ENCODE peak calls at places on chromosomes 11 and 22, in seven cellular contexts. E is CD4-positive, alpha-beta memory T cell; K is ovary; J is right lobe of liver; G is sigmoid colon; A is neural progenitor cell; U is lower lobe of right lung. H is an unnamed sample. For H3K36me3, the result is how much of the 10 kb centered on the place peaks cover.

GRCh38 chr22:39567135-39567946 is 3.2 kb upstream of the CACNA1I start:
- DNase-seq in E (peak), K (no peak), J (no peak), G (no peak), A (no peak), U (no peak), H (no peak)

GRCh38 chr11:134155456-134155855 is 68.3 kb downstream of the NCAPD3 start:
- DNase-seq in E (no peak), K (no peak), J (no peak), G (no peak), A (no peak), U (no peak), H (no peak)

GRCh38 chr11:70111269-70112016 is 33.3 kb downstream of the ANO1 start:
- DNase-seq in E (no peak), K (peak), J (no peak), G (no peak), A (peak), U (no peak), H (peak)

GRCh38 chr11:406796-407650 is 7.8 kb downstream of the SIGIRR start:
- DNase-seq in E (peak), K (peak), J (peak), G (peak), A (peak), U (peak), H (peak)

GRCh38 chr11:45423036-45423435 is 136.9 kb upstream of the SYT13 start:
- DNase-seq in E (no peak), K (no peak), J (no peak), G (no peak), A (no peak), U (no peak), H (no peak)

GRCh38 chr11:134120143-134120850 is 51.4 kb downstream of the JAM3 start:
- DNase-seq in E (no peak), K (peak), J (no peak), G (peak), A (no peak), U (no peak), H (peak)

GRCh38 chr22:38403806-38404205 is 51.2 kb downstream of the KCNJ4 start:
- DNase-seq in E (no peak), K (peak), J (no peak), G (no peak), A (no peak), U (peak), H (no peak)

GRCh38 chr22:39995346-39996252 is 845 bp downstream of the FAM83F start:
- DNase-seq in E (no peak), K (peak), J (peak), G (no peak), A (no peak), U (no peak), H (no peak)

GRCh38 chr11:102276302-102277182 is 40.7 kb upstream of the BIRC3 start:
- DNase-seq in E (no peak), K (no peak), J (no peak), G (no peak), A (no peak), U (no peak), H (peak)

GRCh38 chr22:38012604-38013072 is 28.3 kb upstream of the SOX10 start:
- DNase-seq in E (no peak), K (no peak), J (no peak), G (no peak), A (no peak), U (no peak), H (no peak)

GRCh38 chr11:129307162-129307561 is 68.5 kb upstream of the BARX2 start:
- DNase-seq in E (no peak), K (no peak), J (no peak), G (no peak), A (no peak), U (no peak), H (no peak)

GRCh38 chr11:17476317-17477083 is at the start of gene ABCC8:
- DNase-seq in E (no peak), K (no peak), J (no peak), G (no peak), A (peak), U (no peak), H (no peak)

GRCh38 chr11:2312232-2313042 is 10.6 kb downstream of the TSPAN32 start:
- DNase-seq in E (peak), K (no peak), J (peak), G (peak), A (no peak), U (peak), H (peak)

GRCh38 chr11:131760191-131760951 is 390.0 kb downstream of the NTM start:
- DNase-seq in E (no peak), K (no peak), J (no peak), G (no peak), A (peak), U (no peak), H (peak)

GRCh38 chr22:31829505-31829904 is 75.7 kb downstream of the DEPDC5 start:
- DNase-seq in E (no peak), K (peak), J (no peak), G (no peak), A (no peak), U (no peak), H (peak)

GRCh38 chr11:119316017-119316728 is 757 bp downstream of the MCAM start:
- DNase-seq in E (no peak), K (peak), J (no peak), G (peak), A (peak), U (no peak), H (peak)

GRCh38 chr22:29082826-29083545 is 10.2 kb downstream of the KREMEN1 start:
- DNase-seq in E (no peak), K (no peak), J (no peak), G (no peak), A (no peak), U (no peak), H (no peak)

GRCh38 chr22:22811016-22812009 is 76.3 kb upstream of the IGLL5 start:
- DNase-seq in E (no peak), K (no peak), J (no peak), G (no peak), A (no peak), U (no peak), H (no peak)

GRCh38 chr11:129734654-129735053 is 81.0 kb upstream of the TMEM45B start:
- DNase-seq in E (no peak), K (no peak), J (no peak), G (no peak), A (no peak), U (no peak), H (no peak)

GRCh38 chr11:103987631-103988594 is 48.5 kb upstream of the DDI1 start:
- DNase-seq in E (no peak), K (no peak), J (no peak), G (no peak), A (peak), U (no peak), H (no peak)

GRCh38 chr11:2301631-2302272 is at the start of the genes C11orf21 and TSPAN32:
- DNase-seq in E (peak), K (peak), J (peak), G (no peak), A (no peak), U (peak), H (peak)

GRCh38 chr11:120024586-120024985 is 113.3 kb downstream of the TRIM29 start:
- DNase-seq in E (no peak), K (no peak), J (no peak), G (no peak), A (no peak), U (no peak), H (no peak)

GRCh38 chr22:43540570-43540969 is 128.8 kb downstream of the MPPED1 start:
- DNase-seq in E (no peak), K (no peak), J (no peak), G (no peak), A (no peak), U (no peak), H (no peak)

GRCh38 chr11:129950319-129951034 is 52.2 kb downstream of the PRDM10 start:
- DNase-seq in E (no peak), K (peak), J (peak), G (peak), A (peak), U (peak), H (no peak)

GRCh38 chr11:34214961-34215805 is 109.8 kb downstream of the NAT10 start:
- DNase-seq in E (peak), K (no peak), J (no peak), G (no peak), A (no peak), U (no peak), H (peak)

GRCh38 chr11:2219318-2220017 is 47.9 kb upstream of the TH start:
- DNase-seq in E (peak), K (peak), J (no peak), G (peak), A (no peak), U (no peak), H (no peak)

GRCh38 chr22:42662114-42663021 is 13.2 kb upstream of the CYB5R3 start:
- DNase-seq in E (peak), K (peak), J (peak), G (peak), A (peak), U (peak), H (peak)

GRCh38 chr11:96197801-96198465 is 145.1 kb downstream of the MAML2 start:
- DNase-seq in E (no peak), K (no peak), J (no peak), G (no peak), A (no peak), U (no peak), H (no peak)

GRCh38 chr11:93741882-93742226 is 382 bp downstream of the C11orf54 start:
- DNase-seq in E (no peak), K (no peak), J (peak), G (peak), A (peak), U (no peak), H (no peak)

GRCh38 chr11:92269021-92269420 is 44.4 kb downstream of the FAT3 start:
- DNase-seq in E (no peak), K (no peak), J (no peak), G (no peak), A (no peak), U (no peak), H (peak)

GRCh38 chr11:112834277-112834755 is 126.9 kb upstream of the NCAM1 start:
- DNase-seq in E (no peak), K (no peak), J (peak), G (peak), A (no peak), U (no peak), H (no peak)

GRCh38 chr11:82756765-82757650 is 23.3 kb upstream of the FAM181B start:
- DNase-seq in E (no peak), K (no peak), J (no peak), G (no peak), A (no peak), U (no peak), H (no peak)

GRCh38 chr22:37392929-37393328 is 34.4 kb downstream of the ELFN2 start:
- DNase-seq in E (no peak), K (no peak), J (no peak), G (no peak), A (no peak), U (no peak), H (no peak)

GRCh38 chr22:38481162-38481870 is 13.4 kb downstream of the KDELR3 start:
- DNase-seq in E (no peak), K (no peak), J (no peak), G (no peak), A (no peak), U (no peak), H (peak)

GRCh38 chr11:1397146-1397861 is 7.6 kb downstream of the BRSK2 start:
- DNase-seq in E (peak), K (no peak), J (no peak), G (no peak), A (no peak), U (no peak), H (no peak)

GRCh38 chr11:126104420-126104819 is 41.8 kb upstream of the CDON start:
- DNase-seq in E (no peak), K (no peak), J (no peak), G (no peak), A (peak), U (no peak), H (no peak)

GRCh38 chr11:76236092-76237026 is 30.1 kb upstream of the WNT11 start:
- DNase-seq in E (no peak), K (no peak), J (no peak), G (peak), A (peak), U (peak), H (peak)

DNA sequence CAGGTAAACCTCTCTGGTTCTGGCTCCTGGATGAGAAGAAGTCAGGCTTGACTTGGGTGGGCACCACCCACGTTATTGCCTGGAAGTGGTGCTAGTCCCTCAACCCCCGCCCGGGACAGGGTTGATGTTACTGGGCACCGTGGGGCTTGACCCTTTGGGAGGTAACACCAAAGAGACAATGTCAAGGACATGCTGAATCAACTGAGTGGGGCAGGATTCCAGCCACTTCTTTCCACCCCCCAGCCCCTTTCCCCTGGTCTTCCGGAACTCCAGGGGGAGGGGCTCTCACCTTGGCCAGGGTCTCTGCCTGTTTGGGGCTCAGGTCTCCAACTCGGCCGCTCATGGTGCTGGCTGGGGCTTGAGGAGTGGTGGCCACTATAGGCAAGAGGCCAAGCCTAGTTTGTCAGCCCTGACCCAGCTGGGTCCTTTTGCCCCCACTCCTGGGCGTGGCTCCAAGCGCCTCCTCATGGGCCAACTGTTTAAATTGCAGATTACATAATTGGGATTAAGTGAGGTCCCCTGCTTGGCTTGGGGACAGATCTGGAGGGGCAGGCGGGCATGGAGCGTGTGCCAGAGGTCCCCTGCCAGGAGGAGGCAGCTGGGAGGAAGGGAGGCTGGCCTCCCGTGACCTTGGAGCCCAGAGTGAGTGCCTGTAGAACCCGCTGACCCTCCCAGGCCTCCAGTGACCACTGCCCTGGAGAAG is at the start of gene SEC14L3:
- DNase-seq in E (no peak), K (no peak), J (peak), G (no peak), A (no peak), U (peak), H (no peak)
- H3K36me3 ChIP-seq in E (under half), K (under half), J (under half), G (under half), A (under half), U (under half), H (under half)

GRCh38 chr22:19840059-19840458 is 14.6 kb downstream of the GNB1L start:
- DNase-seq in E (no peak), K (no peak), J (no peak), G (no peak), A (no peak), U (no peak), H (no peak)
- H3K36me3 ChIP-seq in E (under half), K (under half), J (under half), G (under half), A (under half), U (under half), H (under half)

GRCh38 chr11:66625041-66625751 is 8.8 kb downstream of the RBM14 start:
- DNase-seq in E (no peak), K (no peak), J (no peak), G (no peak), A (no peak), U (no peak), H (no peak)
- H3K36me3 ChIP-seq in E (half or more), K (under half), J (under half), G (under half), A (under half), U (half or more), H (half or more)

GRCh38 chr11:48248902-48249301 is 4.0 kb downstream of the OR4X2 start:
- DNase-seq in E (no peak), K (no peak), J (no peak), G (no peak), A (no peak), U (no peak), H (no peak)
- H3K36me3 ChIP-seq in E (under half), K (under half), J (under half), G (under half), A (under half), U (under half), H (under half)

GRCh38 chr11:63907063-63907462 is 9.9 kb downstream of the RCOR2 start:
- DNase-seq in E (no peak), K (no peak), J (no peak), G (no peak), A (no peak), U (no peak), H (no peak)
- H3K36me3 ChIP-seq in E (half or more), K (under half), J (under half), G (under half), A (under half), U (half or more), H (half or more)

GRCh38 chr22:45336971-45337431 is 27.3 kb downstream of the FAM118A start:
- DNase-seq in E (no peak), K (peak), J (peak), G (peak), A (no peak), U (peak), H (no peak)
- H3K36me3 ChIP-seq in E (half or more), K (under half), J (under half), G (under half), A (under half), U (half or more), H (half or more)

GRCh38 chr22:36331306-36331911 is 56.4 kb downstream of the MYH9 start:
- DNase-seq in E (peak), K (no peak), J (peak), G (peak), A (no peak), U (peak), H (peak)
- H3K36me3 ChIP-seq in E (half or more), K (under half), J (under half), G (under half), A (under half), U (half or more), H (half or more)

GRCh38 chr11:12789054-12789453 is 114.8 kb downstream of the TEAD1 start:
- DNase-seq in E (no peak), K (no peak), J (no peak), G (no peak), A (no peak), U (no peak), H (no peak)

GRCh38 chr11:12789574-12789973 is 115.4 kb downstream of the TEAD1 start:
- DNase-seq in E (no peak), K (no peak), J (no peak), G (no peak), A (no peak), U (no peak), H (no peak)

GRCh38 chr11:12786891-12787290 is 112.7 kb downstream of the TEAD1 start:
- DNase-seq in E (no peak), K (no peak), J (no peak), G (no peak), A (peak), U (no peak), H (no peak)

GRCh38 chr11:12786450-12786849 is 112.2 kb downstream of the TEAD1 start:
- DNase-seq in E (no peak), K (no peak), J (no peak), G (no peak), A (no peak), U (no peak), H (no peak)

GRCh38 chr11:12787847-12788246 is 113.6 kb downstream of the TEAD1 start:
- DNase-seq in E (no peak), K (no peak), J (no peak), G (no peak), A (no peak), U (no peak), H (peak)
- H3K36me3 ChIP-seq in E (under half), K (under half), J (under half), G (under half), A (under half), U (under half), H (under half)